ENCODE peak calls at places on chromosomes 5 and 9, in nine cellular contexts. B is activated CD4-positive, alpha-beta T cell treated with anti-CD3 and anti-CD28 coated beads, Interleukin-2, amount 50 U/mL, for 1 hour; K is activated CD8-positive, alpha-beta memory T cell treated with anti-CD3 and anti-CD28 coated beads for 48 hours; G is mammary epithelial cell; H is smooth muscle cell of the brain vasculature; V is ELF-1; J is A172; E is NCI-H1694; T is fibroblast of pulmonary artery. X is an unnamed sample.

GRCh38 chr5:87113848-87114247 is 153.8 kb upstream of the RASA1 start:
- DNase-seq in J (peak), E (no peak), B (no peak), K (no peak), G (peak), H (no peak), T (peak), V (no peak), X (no peak)

GRCh38 chr9:35816708-35817107 is 1.9 kb upstream of the HINT2 start:
- DNase-seq in G (no peak), E (peak), H (no peak), V (peak), T (no peak), B (no peak), K (no peak), J (no peak), X (no peak)

GRCh38 chr9:76459691-76460635 is 981 bp downstream of the GCNT1 start:
- DNase-seq in B (no peak), G (peak), T (peak), J (peak), E (no peak), H (no peak), V (peak), K (no peak), X (no peak)

GRCh38 chr5:98455660-98456059 is 317.8 kb upstream of the RGMB start:
- DNase-seq in V (no peak), H (no peak), T (no peak), B (no peak), J (peak), E (no peak), K (no peak), G (no peak), X (no peak)

GRCh38 chr9:77161966-77162365 is 15.4 kb upstream of the VPS13A start:
- DNase-seq in V (no peak), J (no peak), T (peak), B (no peak), G (no peak), K (no peak), E (no peak), H (no peak), X (no peak)

GRCh38 chr5:151006704-151007334 is 13.6 kb upstream of the GPX3 start:
- DNase-seq in E (no peak), H (no peak), T (no peak), G (no peak), K (no peak), V (no peak), B (no peak), J (no peak), X (no peak)

GRCh38 chr5:147949711-147950573 is 43.6 kb upstream of the C5orf46 start:
- DNase-seq in J (peak), T (peak), E (peak), H (no peak), B (no peak), G (peak), K (no peak), V (no peak), X (no peak)

GRCh38 chr5:40678021-40678939 is 1.4 kb upstream of the PTGER4 start:
- DNase-seq in E (no peak), H (no peak), G (peak), T (no peak), K (no peak), J (peak), V (no peak), B (no peak), X (no peak)

GRCh38 chr9:81595887-81596558 is 93.3 kb downstream of the TLE1 start:
- DNase-seq in T (no peak), V (no peak), H (no peak), J (no peak), K (no peak), G (no peak), B (no peak), E (peak), X (no peak)

GRCh38 chr9:114690308-114690707 is 8.3 kb upstream of the TEX48 start:
- DNase-seq in J (peak), V (no peak), H (no peak), B (no peak), E (no peak), T (no peak), G (no peak), K (no peak), X (no peak)

GRCh38 chr9:36258170-36258988 is at the start of gene GNE:
- DNase-seq in J (peak), T (peak), E (peak), B (peak), K (peak), H (peak), G (peak), V (peak), X (peak)

GRCh38 chr9:115208503-115208902 is 90.5 kb upstream of the TNC start:
- DNase-seq in J (peak), B (no peak), G (peak), V (no peak), T (no peak), K (no peak), E (no peak), H (no peak), X (no peak)

GRCh38 chr9:12604154-12604825 is 88.9 kb upstream of the TYRP1 start:
- DNase-seq in V (peak), B (no peak), J (peak), K (no peak), G (peak), T (peak), H (no peak), E (no peak), X (no peak)

GRCh38 chr5:168468836-168469235 is 17.4 kb upstream of the RARS1 start:
- DNase-seq in G (no peak), H (no peak), T (peak), E (no peak), J (peak), B (no peak), K (no peak), V (no peak), X (no peak)

GRCh38 chr5:115432691-115433090 is 111.9 kb downstream of the FEM1C start:
- DNase-seq in K (no peak), V (no peak), E (no peak), H (no peak), G (no peak), T (no peak), J (peak), B (no peak), X (no peak)

X was measured in activated B cell treated with CpG ODN at 0.5 μM for 24 hours.